ENCODE peak calls at places on chromosomes 4 and X, in four cellular contexts. B is IMR-90, K is brain microvascular endothelial cell, A is NCI-H2107. M is an unnamed sample.

GRCh38 chr4:105896461-105896939 is 1.2 kb downstream of the NPNT start:
- DNase-seq in B (no peak), K (no peak), A (no peak), M (no peak)

GRCh38 chrX:47619486-47620302 is at the start of gene SYN1:
- DNase-seq in B (peak), A (peak), K (peak), M (peak)

GRCh38 chr4:154142664-154143063 is 348.9 kb downstream of the DCHS2 start:
- DNase-seq in B (no peak), K (no peak), A (no peak), M (no peak)

GRCh38 chrX:46130246-46130645 is 415.0 kb downstream of the ZNF674 start:
- DNase-seq in B (no peak), A (no peak), K (no peak), M (no peak)

GRCh38 chr4:47531954-47532321 is 46.9 kb downstream of the ATP10D start:
- DNase-seq in K (no peak), A (no peak), B (no peak), M (no peak)

GRCh38 chr4:171639540-171639939 is 173.7 kb upstream of the GALNTL6 start:
- DNase-seq in A (no peak), K (no peak), B (no peak), M (no peak)

GRCh38 chr4:6290256-6290655 is 20.6 kb downstream of the WFS1 start:
- DNase-seq in B (no peak), K (no peak), A (no peak), M (no peak)

GRCh38 chrX:49838374-49838773 is 9.3 kb downstream of the PAGE4 start:
- DNase-seq in B (peak), A (no peak), K (peak), M (no peak)

GRCh38 chrX:20973038-20973437 is 401.2 kb upstream of the CNKSR2 start:
- DNase-seq in A (no peak), K (no peak), B (no peak), M (no peak)

GRCh38 chr4:151804821-151805220 is 44.0 kb upstream of the GATB start:
- DNase-seq in B (peak), K (no peak), A (no peak), M (no peak)

GRCh38 chr4:8060632-8061031 is 98.0 kb downstream of the ABLIM2 start:
- DNase-seq in A (no peak), B (no peak), K (no peak), M (no peak)

GRCh38 chr4:102493794-102494193 is 7.4 kb upstream of the NFKB1 start:
- DNase-seq in B (no peak), A (no peak), K (no peak), M (no peak)

GRCh38 chr4:73729534-73730165 is 10.7 kb upstream of the CXCL8 start:
- DNase-seq in A (no peak), B (peak), K (peak), M (peak)

GRCh38 chr4:118034061-118034785 is at the start of gene NDST3:
- DNase-seq in B (peak), K (peak), A (no peak), M (no peak)

GRCh38 chr4:99315839-99316238 is 5.4 kb downstream of the ADH1B start:
- DNase-seq in K (no peak), B (no peak), A (no peak), M (no peak)